ENCODE peak calls at places on chromosomes 4 and X, in six cellular contexts. O is small intestine; V is lower lobe of right lung; B is tibial artery; K is CD4-positive, alpha-beta memory T cell; D is colonic mucosa. W is an unnamed sample.
A peak's percentile ranks its signal among the peaks of the same experiment; 100 is the strongest.

GRCh38 chr4:82230310-82230709 is 143.5 kb downstream of the HNRNPD start:
- DNase-seq in D (no peak), B (no peak), O (no peak), V (no peak), K (no peak), W (no peak)

GRCh38 chr4:82718067-82718935 is 80.3 kb downstream of the SCD5 start:
- DNase-seq in V (no peak), O (no peak), K (no peak), D (no peak), B (peak; percentile 79), W (peak; percentile 29)

GRCh38 chrX:72295745-72296144 is 10.0 kb downstream of the CITED1 start:
- DNase-seq in D (no peak), K (no peak), O (no peak), B (no peak), V (no peak), W (no peak)

GRCh38 chr4:44425614-44426208 is 22.9 kb downstream of the KCTD8 start:
- DNase-seq in K (no peak), D (no peak), O (no peak), V (no peak), B (no peak), W (peak; percentile 50)

GRCh38 chr4:3352505-3352904 is 59.7 kb downstream of the RGS12 start:
- DNase-seq in B (no peak), K (no peak), O (no peak), V (no peak), D (no peak), W (no peak)

GRCh38 chr4:13866881-13867280 is 239.4 kb upstream of the BOD1L1 start:
- DNase-seq in O (no peak), V (no peak), K (no peak), B (no peak), D (no peak), W (no peak)

GRCh38 chr4:26308573-26308972 is 12.2 kb upstream of the RBPJ start:
- DNase-seq in O (no peak), V (no peak), B (no peak), K (no peak), D (no peak), W (no peak)

GRCh38 chrX:101265869-101266428 is 25.2 kb downstream of the TAF7L start:
- DNase-seq in K (no peak), O (no peak), B (no peak), V (no peak), D (no peak), W (no peak)

GRCh38 chr4:46124773-46125172 is 919 bp upstream of the GABRG1 start:
- DNase-seq in K (no peak), D (no peak), O (peak; percentile 0), B (no peak), V (peak; percentile 30), W (peak; percentile 2)

GRCh38 chrX:110219920-110220319 is 98.0 kb downstream of the AMMECR1 start:
- DNase-seq in B (no peak), O (no peak), D (no peak), V (no peak), K (no peak), W (no peak)

GRCh38 chrX:68072016-68072415 is 361.3 kb downstream of the OPHN1 start:
- DNase-seq in V (no peak), B (no peak), O (no peak), D (no peak), K (no peak), W (no peak)

GRCh38 chr4:68074397-68074796 is 55.3 kb downstream of the TMPRSS11F start:
- DNase-seq in B (no peak), O (no peak), K (no peak), D (no peak), V (no peak), W (no peak)

GRCh38 chr4:118557298-118557851 is 127.8 kb upstream of the METTL14 start:
- DNase-seq in O (no peak), D (no peak), V (no peak), B (no peak), K (no peak), W (no peak)

GRCh38 chrX:47283015-47283771 is 50.4 kb downstream of the USP11 start:
- DNase-seq in O (no peak), D (no peak), K (no peak), V (no peak), B (no peak), W (peak; percentile 0)

GRCh38 chr4:625631-626031 is 258 bp downstream of the PDE6B start:
- DNase-seq in K (no peak), D (no peak), O (no peak), B (no peak), V (no peak), W (no peak)

GRCh38 chr4:185504098-185505047 is 30.9 kb downstream of the PDLIM3 start:
- DNase-seq in D (peak; percentile 77), O (peak; percentile 89), B (peak; percentile 74), V (peak; percentile 65), K (no peak), W (no peak)

GRCh38 chrX:68534696-68535095 is 35.8 kb downstream of the YIPF6 start:
- DNase-seq in O (no peak), B (no peak), K (no peak), V (no peak), D (no peak), W (no peak)

GRCh38 chr4:139416073-139416673 is 37.7 kb upstream of the RAB33B start:
- DNase-seq in K (peak; percentile 28), B (no peak), O (peak; percentile 31), D (no peak), V (no peak), W (no peak)

GRCh38 chr4:8290701-8290970 is 21.1 kb downstream of the HTRA3 start:
- DNase-seq in D (no peak), K (no peak), B (peak; percentile 18), O (no peak), V (peak; percentile 26), W (no peak)

GRCh38 chr4:183522821-183523220 is 18.0 kb downstream of the ING2 start:
- DNase-seq in V (no peak), O (no peak), K (no peak), D (no peak), B (no peak), W (no peak)

GRCh38 chr4:144831971-144832370 is 186.0 kb downstream of the HHIP start:
- DNase-seq in K (no peak), B (no peak), O (no peak), V (no peak), D (no peak), W (no peak)

GRCh38 chr4:173415092-173415491 is 16.2 kb upstream of the SCRG1 start:
- DNase-seq in V (no peak), D (no peak), B (no peak), O (no peak), K (no peak), W (no peak)
- H3K27ac ChIP-seq in V (peak overlapping the region; percentile 10), D (no peak overlapping the region), B (no peak overlapping the region), O (no peak overlapping the region), K (no peak overlapping the region), W (peak overlapping the region; percentile 54)

DNA sequence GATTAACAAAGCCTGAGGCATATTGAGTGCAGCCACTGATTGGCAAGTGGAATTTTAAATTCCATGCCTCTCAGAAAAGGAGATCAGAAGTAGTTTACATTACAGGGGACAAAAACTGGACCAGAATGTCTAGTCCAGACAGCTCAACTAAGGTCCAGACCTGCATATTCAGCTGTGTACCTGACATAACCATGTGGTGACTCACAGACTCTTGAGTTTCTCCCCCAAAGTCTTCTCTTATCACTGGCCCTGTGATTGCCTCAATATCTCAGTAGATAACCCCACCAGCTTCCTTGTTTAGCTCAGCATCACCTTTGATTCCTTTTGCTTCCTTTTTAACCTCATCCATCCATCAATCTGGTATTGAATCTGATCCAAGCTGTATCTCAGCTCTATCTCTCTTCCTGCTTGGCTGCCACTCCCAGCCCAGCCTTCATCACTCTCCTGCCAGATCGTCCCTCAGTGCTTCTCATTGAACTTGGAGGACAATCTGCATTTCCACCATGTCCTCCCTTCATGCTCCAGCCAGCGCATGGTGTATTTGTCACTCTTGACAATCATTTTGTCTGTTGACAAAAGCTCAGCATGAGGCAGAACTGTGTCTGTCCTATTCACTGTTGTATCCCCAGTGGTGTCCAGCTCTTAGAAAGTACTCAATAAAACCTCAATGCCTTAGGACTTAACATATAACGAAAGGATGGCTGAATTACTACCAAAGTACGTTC is 27.8 kb upstream of the SLC2A9 start:
- DNase-seq in D (no peak), O (peak; percentile 68), V (no peak), B (no peak), K (no peak), W (no peak)
- H3K27ac ChIP-seq in D (no peak overlapping the region), O (no peak overlapping the region), V (no peak overlapping the region), B (no peak overlapping the region), K (no peak overlapping the region), W (no peak overlapping the region)

DNA sequence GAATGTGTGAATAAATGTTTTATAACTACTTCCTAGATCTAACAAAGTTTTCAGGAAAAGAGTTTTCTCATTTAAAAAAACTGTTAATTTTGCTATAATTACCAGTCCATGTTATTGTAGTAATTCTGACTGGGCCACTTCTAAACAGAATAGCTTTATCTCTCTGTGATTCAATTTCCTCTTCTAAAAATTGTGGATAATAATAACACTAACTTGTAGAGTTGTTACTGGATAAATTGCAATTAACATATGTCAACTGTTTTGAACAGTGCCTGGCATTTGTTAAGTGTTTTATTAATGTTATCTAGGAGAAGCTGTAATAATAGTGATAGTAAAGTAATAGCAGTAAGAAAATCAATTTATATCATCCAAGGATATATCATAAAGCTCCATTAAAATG is 162.3 kb downstream of the BTC start:
- DNase-seq in V (no peak), D (no peak), K (no peak), B (no peak), O (no peak), W (no peak)
- H3K27ac ChIP-seq in V (no peak overlapping the region), D (no peak overlapping the region), K (no peak overlapping the region), B (no peak overlapping the region), O (no peak overlapping the region), W (no peak overlapping the region)

GRCh38 chr4:53937918-53938317 is 126.5 kb downstream of the CHIC2 start:
- DNase-seq in V (no peak), D (no peak), O (no peak), K (no peak), B (no peak), W (no peak)
- H3K27ac ChIP-seq in V (no peak overlapping the region), D (no peak overlapping the region), O (no peak overlapping the region), K (no peak overlapping the region), B (no peak overlapping the region), W (no peak overlapping the region)

W was measured in substantia nigra.